ENCODE peak calls at places on chromosomes 2 and 18, in five cellular contexts. W, Q, M, D and U are unnamed samples.

GRCh38 chr2:187233811-187234210 is 214.2 kb downstream of the CALCRL start:
- DNase-seq in W (no peak), Q (no peak), M (no peak), D (no peak), U (no peak)

GRCh38 chr2:201329409-201329808 is 27.7 kb downstream of the FLACC1 start:
- DNase-seq in W (no peak), Q (no peak), M (no peak), D (no peak), U (no peak)

GRCh38 chr2:85503611-85504433 is 35.1 kb upstream of the MAT2A start:
- DNase-seq in W (no peak), Q (no peak), M (no peak), D (no peak), U (no peak)

GRCh38 chr18:12307251-12307736 is 747 bp upstream of the TUBB6 start:
- DNase-seq in W (no peak), Q (no peak), M (no peak), D (no peak), U (no peak)

GRCh38 chr2:237165405-237166276 is 80.0 kb downstream of the COPS8 start:
- DNase-seq in W (no peak), Q (peak; percentile 27), M (peak; percentile 14), D (peak; percentile 63), U (peak; percentile 17)

GRCh38 chr2:197240713-197241050 is 69.9 kb downstream of the ANKRD44 start:
- DNase-seq in W (no peak), Q (no peak), M (no peak), D (no peak), U (no peak)

GRCh38 chr2:181454990-181455520 is 2.1 kb upstream of the ITGA4 start:
- DNase-seq in W (no peak), Q (no peak), M (no peak), D (no peak), U (no peak)

GRCh38 chr2:46643493-46643892 is 164.1 kb downstream of the TMEM247 start:
- DNase-seq in W (no peak), Q (no peak), M (no peak), D (no peak), U (peak; percentile 64)

GRCh38 chr2:203870942-203871341 is 3.4 kb downstream of the CTLA4 start:
- DNase-seq in W (no peak), Q (no peak), M (no peak), D (no peak), U (no peak)

GRCh38 chr2:61420986-61421546 is 49.8 kb downstream of the USP34 start:
- DNase-seq in W (no peak), Q (no peak), M (no peak), D (no peak), U (no peak)

GRCh38 chr2:205133544-205133943 is 548.8 kb upstream of the NRP2 start:
- DNase-seq in W (no peak), Q (no peak), M (no peak), D (no peak), U (no peak)

GRCh38 chr2:88003074-88003755 is 13.1 kb downstream of the RNU2-63P start:
- DNase-seq in W (no peak), Q (no peak), M (no peak), D (peak; percentile 68), U (no peak)

GRCh38 chr2:159788218-159788617 is 9.8 kb downstream of the CD302 start:
- DNase-seq in W (no peak), Q (no peak), M (no peak), D (no peak), U (no peak)

GRCh38 chr2:81481242-81481993 is 1176.9 kb upstream of the LRRTM1 start:
- DNase-seq in W (no peak), Q (no peak), M (no peak), D (no peak), U (peak; percentile 10)
- TF ChIP-seq SUZ12 in W (no peak), Q (no peak), M (no peak), D (no peak), U (no peak)

GRCh38 chr2:225995788-225996476 is 596.4 kb downstream of the NYAP2 start:
- DNase-seq in W (no peak), Q (no peak), M (no peak), D (no peak), U (no peak)
- TF ChIP-seq SUZ12 in W (no peak), Q (no peak), M (no peak), D (no peak), U (no peak)

GRCh38 chr2:233485726-233486125 is 80.9 kb downstream of the USP40 start:
- DNase-seq in W (no peak), Q (no peak), M (no peak), D (no peak), U (no peak)

GRCh38 chr2:233489143-233489542 is 77.4 kb downstream of the USP40 start:
- DNase-seq in W (no peak), Q (no peak), M (no peak), D (no peak), U (no peak)

GRCh38 chr2:233486357-233486756 is 80.2 kb downstream of the USP40 start:
- DNase-seq in W (no peak), Q (no peak), M (no peak), D (no peak), U (no peak)

GRCh38 chr2:233487748-233488345 is 78.7 kb downstream of the USP40 start:
- DNase-seq in W (no peak), Q (no peak), M (no peak), D (no peak), U (no peak)

DNA sequence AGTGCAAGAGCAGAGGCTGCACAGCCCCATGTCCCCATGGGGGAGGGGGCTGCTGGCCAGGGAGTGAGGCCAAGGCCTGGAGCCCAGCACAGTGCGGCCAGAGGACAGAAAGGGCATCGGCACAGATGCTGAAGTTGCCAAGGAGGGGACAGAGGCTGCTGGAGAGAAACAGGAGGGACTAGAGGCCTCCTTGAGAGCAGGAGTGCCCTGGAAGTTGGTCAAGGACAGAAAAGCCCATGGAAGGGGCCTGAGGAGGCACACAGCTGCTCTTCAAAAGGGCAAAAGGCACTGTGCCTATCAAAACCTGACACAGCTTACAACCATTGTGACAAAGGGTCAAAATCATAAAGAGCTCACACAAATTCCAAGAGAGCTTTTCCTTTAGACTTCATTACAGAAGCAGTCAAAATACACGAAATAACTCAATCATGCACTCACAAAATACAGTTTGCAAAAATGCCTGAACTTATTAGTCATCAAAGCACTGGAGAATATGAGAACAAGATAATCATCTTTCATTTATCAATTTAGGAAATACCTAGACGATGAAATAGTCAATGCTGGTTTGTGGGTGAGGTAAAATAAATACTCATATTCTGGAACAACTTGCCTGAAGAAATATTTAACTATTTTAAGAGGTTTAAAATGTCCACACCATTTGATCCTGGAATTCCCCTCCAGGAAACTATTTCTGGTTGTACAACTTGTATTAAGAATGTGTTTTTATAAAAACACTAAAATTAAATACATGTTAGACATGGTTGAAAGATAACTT is 79.6 kb downstream of the USP40 start:
- DNase-seq in W (no peak), Q (no peak), M (peak; percentile 57), D (no peak), U (no peak)
- TF ChIP-seq SUZ12 in W (no peak), Q (no peak), M (no peak), D (no peak), U (no peak)

DNA sequence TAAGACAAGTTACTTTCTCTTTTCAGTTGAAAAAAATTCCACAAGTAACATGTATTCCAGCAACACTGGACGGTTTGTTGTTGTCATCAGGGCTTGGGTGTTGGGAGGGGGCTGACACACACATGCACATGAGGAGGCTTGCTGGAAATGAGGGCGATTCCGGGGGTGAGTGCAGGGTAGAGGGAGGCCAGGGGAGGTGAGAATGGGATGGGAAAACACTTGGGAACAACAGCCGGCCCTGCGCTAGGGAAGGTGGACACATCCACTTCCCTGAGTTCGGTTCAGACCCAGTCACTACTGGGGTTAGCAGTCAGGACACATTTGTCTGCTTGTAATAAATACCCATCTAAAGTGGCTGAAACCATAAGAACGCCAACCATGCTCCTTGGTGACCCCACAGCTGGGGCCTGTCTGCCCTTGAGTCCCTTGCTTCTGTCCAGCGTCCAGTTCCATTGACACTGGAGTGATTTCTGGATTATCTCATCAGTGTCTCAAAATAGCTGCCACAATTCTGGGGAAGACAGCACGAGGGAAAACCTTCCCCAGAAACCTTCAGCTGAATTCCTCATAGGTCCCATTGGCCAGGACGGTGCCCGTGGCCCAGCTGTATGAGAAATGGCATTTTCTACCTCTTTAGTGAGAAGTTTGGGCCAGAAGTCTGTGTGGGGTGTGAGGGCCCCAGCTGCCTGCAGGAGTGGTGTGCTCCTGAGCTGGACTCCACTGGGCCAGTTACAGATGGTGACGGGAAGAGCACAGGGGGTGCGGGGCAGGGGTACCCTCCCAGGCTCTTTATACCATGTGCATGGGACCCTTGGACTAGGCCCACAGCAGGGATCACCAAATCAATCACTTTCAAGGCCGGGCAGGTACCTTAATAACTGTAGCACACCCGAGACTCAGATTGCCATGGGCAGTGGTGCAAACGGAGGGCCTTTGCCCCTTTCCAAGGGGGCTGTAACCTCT is 141.6 kb upstream of the BCL2L11 start:
- DNase-seq in W (no peak), Q (no peak), M (no peak), D (no peak), U (no peak)
- TF ChIP-seq SUZ12 in W (no peak), Q (no peak), M (no peak), D (no peak), U (no peak)

GRCh38 chr2:137117385-137117784 is 352.0 kb downstream of the THSD7B start:
- DNase-seq in W (no peak), Q (no peak), M (peak; percentile 38), D (no peak), U (no peak)
- TF ChIP-seq SUZ12 in W (no peak), Q (no peak), M (no peak), D (no peak), U (no peak)

GRCh38 chr2:31254237-31255203 is 20.6 kb downstream of the EHD3 start:
- DNase-seq in W (no peak), Q (no peak), M (no peak), D (no peak), U (no peak)
- TF ChIP-seq SUZ12 in W (no peak), Q (no peak), M (no peak), D (no peak), U (no peak)

DNA sequence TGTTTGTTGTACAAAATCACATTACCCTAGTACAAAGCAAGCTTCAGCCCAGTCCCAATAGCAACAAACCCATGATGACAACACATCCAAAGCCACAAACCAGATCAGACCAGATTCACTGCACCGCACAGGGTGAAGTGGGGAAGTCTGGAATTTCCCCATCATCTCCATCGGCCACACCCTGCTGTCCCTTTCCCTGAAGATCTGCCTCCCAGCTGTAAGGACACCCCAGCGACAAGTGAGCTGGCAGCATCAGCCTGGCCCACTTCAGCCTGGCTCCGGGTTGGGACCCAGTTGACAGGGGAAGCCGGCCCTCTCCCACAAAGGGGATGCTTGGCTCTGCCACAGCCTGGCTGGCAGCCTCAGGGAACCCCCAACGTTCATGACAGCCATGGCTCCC is 207.6 kb downstream of the MGAT5 start:
- DNase-seq in W (no peak), Q (no peak), M (no peak), D (no peak), U (no peak)
- TF ChIP-seq SUZ12 in W (no peak), Q (no peak), M (no peak), D (no peak), U (no peak)

GRCh38 chr2:10028988-10029874 is 14.1 kb upstream of the KLF11 start:
- DNase-seq in W (no peak), Q (no peak), M (no peak), D (no peak), U (no peak)
- TF ChIP-seq SUZ12 in W (no peak), Q (no peak), M (no peak), D (no peak), U (no peak)